ENCODE peak calls at places on chromosome 2, in eight cellular contexts. One of them, this sample, is unnamed.
A peak's percentile ranks its signal among the peaks of the same experiment; 100 is the strongest.

GRCh38 chr2:18496516-18496915 is 63.9 kb downstream of the RDH14 start:
- DNase-seq in K562: no peak
- DNase-seq in foreskin fibroblast: no peak
- DNase-seq in H1: no peak
- DNase-seq in A549: no peak
- DNase-seq in tibial nerve: no peak
- DNase-seq in cardiac muscle cell: no peak
- DNase-seq in thoracic aorta: no peak
- DNase-seq in this sample: no peak

GRCh38 chr2:233413529-233414272 is 59.4 kb downstream of the DGKD start:
- DNase-seq in cardiac muscle cell: peak; percentile 66
- DNase-seq in tibial nerve: no peak
- DNase-seq in K562: no peak
- DNase-seq in foreskin fibroblast: peak; percentile 79
- DNase-seq in thoracic aorta: peak; percentile 59
- DNase-seq in A549: peak; percentile 87
- DNase-seq in H1: peak; percentile 22
- DNase-seq in this sample: no peak

GRCh38 chr2:122927217-122927616 is 1097.9 kb upstream of the CNTNAP5 start:
- DNase-seq in A549: no peak
- DNase-seq in tibial nerve: no peak
- DNase-seq in foreskin fibroblast: no peak
- DNase-seq in cardiac muscle cell: peak; percentile 32
- DNase-seq in K562: no peak
- DNase-seq in H1: peak; percentile 54
- DNase-seq in thoracic aorta: no peak
- DNase-seq in this sample: no peak

GRCh38 chr2:140085674-140086073 is 1305.5 kb upstream of the NXPH2 start:
- DNase-seq in H1: no peak
- DNase-seq in K562: no peak
- DNase-seq in thoracic aorta: no peak
- DNase-seq in cardiac muscle cell: peak; percentile 11
- DNase-seq in A549: no peak
- DNase-seq in tibial nerve: no peak
- DNase-seq in foreskin fibroblast: no peak
- DNase-seq in this sample: no peak

GRCh38 chr2:71897145-71897495 is 250.5 kb downstream of the CYP26B1 start:
- DNase-seq in foreskin fibroblast: no peak
- DNase-seq in K562: no peak
- DNase-seq in thoracic aorta: no peak
- DNase-seq in A549: no peak
- DNase-seq in tibial nerve: no peak
- DNase-seq in H1: no peak
- DNase-seq in cardiac muscle cell: no peak
- DNase-seq in this sample: no peak

GRCh38 chr2:24489465-24489864 is 1.6 kb upstream of the NCOA1 start:
- DNase-seq in tibial nerve: no peak
- DNase-seq in thoracic aorta: no peak
- DNase-seq in cardiac muscle cell: no peak
- DNase-seq in H1: peak; percentile 51
- DNase-seq in foreskin fibroblast: no peak
- DNase-seq in A549: no peak
- DNase-seq in K562: peak; percentile 60
- DNase-seq in this sample: no peak

GRCh38 chr2:241300000-241300399 is 15.5 kb downstream of the HDLBP start:
- DNase-seq in thoracic aorta: no peak
- DNase-seq in A549: no peak
- DNase-seq in cardiac muscle cell: no peak
- DNase-seq in foreskin fibroblast: no peak
- DNase-seq in K562: peak; percentile 20
- DNase-seq in H1: no peak
- DNase-seq in tibial nerve: no peak
- DNase-seq in this sample: no peak

GRCh38 chr2:227623225-227623624 is 5.9 kb downstream of the SCYGR4 start:
- DNase-seq in H1: no peak
- DNase-seq in A549: no peak
- DNase-seq in tibial nerve: no peak
- DNase-seq in foreskin fibroblast: peak; percentile 37
- DNase-seq in K562: no peak
- DNase-seq in thoracic aorta: no peak
- DNase-seq in cardiac muscle cell: peak; percentile 76
- DNase-seq in this sample: peak; percentile 18

GRCh38 chr2:65940856-65941255 is 494.1 kb upstream of the MEIS1 start:
- DNase-seq in K562: no peak
- DNase-seq in A549: no peak
- DNase-seq in foreskin fibroblast: no peak
- DNase-seq in H1: no peak
- DNase-seq in tibial nerve: no peak
- DNase-seq in thoracic aorta: no peak
- DNase-seq in cardiac muscle cell: no peak
- DNase-seq in this sample: no peak

GRCh38 chr2:113977660-113978523 is 88.0 kb downstream of the ACTR3 start:
- DNase-seq in H1: no peak
- DNase-seq in K562: no peak
- DNase-seq in cardiac muscle cell: peak; percentile 68
- DNase-seq in tibial nerve: peak; percentile 45
- DNase-seq in thoracic aorta: no peak
- DNase-seq in foreskin fibroblast: peak; percentile 29
- DNase-seq in A549: no peak
- DNase-seq in this sample: no peak

GRCh38 chr2:191935247-191935646 is 88.4 kb upstream of the CAVIN2 start:
- DNase-seq in A549: no peak
- DNase-seq in tibial nerve: no peak
- DNase-seq in thoracic aorta: no peak
- DNase-seq in H1: no peak
- DNase-seq in foreskin fibroblast: no peak
- DNase-seq in cardiac muscle cell: no peak
- DNase-seq in K562: no peak
- DNase-seq in this sample: no peak

GRCh38 chr2:12059616-12060441 is 313.4 kb downstream of the LPIN1 start:
- DNase-seq in thoracic aorta: no peak
- DNase-seq in A549: no peak
- DNase-seq in H1: no peak
- DNase-seq in tibial nerve: no peak
- DNase-seq in cardiac muscle cell: peak; percentile 13
- DNase-seq in foreskin fibroblast: peak; percentile 23
- DNase-seq in K562: peak; percentile 65
- DNase-seq in this sample: no peak

GRCh38 chr2:30784682-30785081 is 22.6 kb downstream of the CAPN13 start:
- DNase-seq in thoracic aorta: no peak
- DNase-seq in foreskin fibroblast: no peak
- DNase-seq in tibial nerve: no peak
- DNase-seq in cardiac muscle cell: no peak
- DNase-seq in A549: no peak
- DNase-seq in K562: no peak
- DNase-seq in H1: peak; percentile 14
- DNase-seq in this sample: no peak

GRCh38 chr2:45881970-45882581 is 230.6 kb downstream of the PRKCE start:
- DNase-seq in cardiac muscle cell: no peak
- DNase-seq in H1: no peak
- DNase-seq in A549: no peak
- DNase-seq in thoracic aorta: no peak
- DNase-seq in K562: no peak
- DNase-seq in tibial nerve: no peak
- DNase-seq in foreskin fibroblast: no peak
- DNase-seq in this sample: no peak

GRCh38 chr2:45882707-45883106 is 231.2 kb downstream of the PRKCE start:
- DNase-seq in cardiac muscle cell: peak; percentile 76
- DNase-seq in foreskin fibroblast: no peak
- DNase-seq in tibial nerve: no peak
- DNase-seq in thoracic aorta: no peak
- DNase-seq in A549: no peak
- DNase-seq in K562: no peak
- DNase-seq in H1: no peak
- DNase-seq in this sample: no peak

GRCh38 chr2:45879936-45880335 is 228.5 kb downstream of the PRKCE start:
- DNase-seq in H1: no peak
- DNase-seq in cardiac muscle cell: no peak
- DNase-seq in tibial nerve: no peak
- DNase-seq in A549: no peak
- DNase-seq in thoracic aorta: no peak
- DNase-seq in foreskin fibroblast: no peak
- DNase-seq in K562: no peak
- DNase-seq in this sample: no peak

GRCh38 chr2:45876611-45877010 is 225.1 kb downstream of the PRKCE start:
- DNase-seq in cardiac muscle cell: no peak
- DNase-seq in K562: no peak
- DNase-seq in tibial nerve: no peak
- DNase-seq in H1: no peak
- DNase-seq in foreskin fibroblast: no peak
- DNase-seq in A549: no peak
- DNase-seq in thoracic aorta: no peak
- DNase-seq in this sample: no peak

DNA sequence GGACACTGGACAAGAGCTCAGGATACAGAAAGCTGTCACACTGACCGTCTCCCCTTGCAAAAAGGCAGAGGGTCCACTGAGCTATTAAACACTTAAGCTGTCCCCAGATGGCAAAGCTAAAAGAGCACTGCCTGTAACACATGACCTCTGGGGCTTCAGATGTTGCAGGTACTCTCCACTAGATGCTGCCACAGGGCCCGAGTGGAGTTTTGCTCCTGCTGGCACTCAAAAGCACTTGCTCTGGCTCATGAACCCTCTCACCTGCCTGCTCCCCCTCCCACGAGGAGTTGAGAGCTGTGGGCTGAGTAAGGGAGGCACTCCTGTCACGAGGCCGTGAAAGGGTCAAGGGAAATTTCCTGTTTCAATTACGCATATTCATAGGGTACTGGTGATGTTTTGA is 227.9 kb downstream of the PRKCE start:
- DNase-seq in foreskin fibroblast: no peak
- DNase-seq in tibial nerve: no peak
- DNase-seq in K562: no peak
- DNase-seq in H1: no peak
- DNase-seq in cardiac muscle cell: no peak
- DNase-seq in thoracic aorta: no peak
- DNase-seq in A549: no peak
- DNase-seq in this sample: no peak
- TF ChIP-seq CTCF in foreskin fibroblast: no peak
- TF ChIP-seq CTCF in tibial nerve: no peak
- TF ChIP-seq CTCF in K562: no peak
- TF ChIP-seq CTCF in H1: peak; percentile 26
- TF ChIP-seq CTCF in cardiac muscle cell: no peak
- TF ChIP-seq CTCF in thoracic aorta: no peak
- TF ChIP-seq CTCF in A549: no peak
- TF ChIP-seq CTCF in this sample: no peak

GRCh38 chr2:85600951-85601770 is 1.3 kb downstream of the TMEM150A start:
- DNase-seq in thoracic aorta: no peak
- DNase-seq in foreskin fibroblast: no peak
- DNase-seq in cardiac muscle cell: no peak
- DNase-seq in K562: no peak
- DNase-seq in A549: no peak
- DNase-seq in tibial nerve: no peak
- DNase-seq in H1: no peak
- DNase-seq in this sample: no peak
- H3K4me3 ChIP-seq in thoracic aorta: peak overlapping the region; percentile 80
- H3K4me3 ChIP-seq in foreskin fibroblast: peak overlapping the region; percentile 84
- H3K4me3 ChIP-seq in cardiac muscle cell: peak overlapping the region; percentile 89
- H3K4me3 ChIP-seq in K562: peak overlapping the region; percentile 79
- H3K4me3 ChIP-seq in A549: peak overlapping the region; percentile 66
- H3K4me3 ChIP-seq in tibial nerve: peak overlapping the region; percentile 57
- H3K4me3 ChIP-seq in H1: peak overlapping the region; percentile 62
- H3K4me3 ChIP-seq in this sample: peak overlapping the region; percentile 64

GRCh38 chr2:150872919-150873772 is 385.7 kb upstream of the RND3 start:
- DNase-seq in cardiac muscle cell: peak; percentile 52
- DNase-seq in tibial nerve: no peak
- DNase-seq in thoracic aorta: no peak
- DNase-seq in K562: no peak
- DNase-seq in H1: no peak
- DNase-seq in foreskin fibroblast: no peak
- DNase-seq in A549: no peak
- DNase-seq in this sample: peak; percentile 24
- TF ChIP-seq CTCF in cardiac muscle cell: no peak
- TF ChIP-seq CTCF in tibial nerve: no peak
- TF ChIP-seq CTCF in thoracic aorta: no peak
- TF ChIP-seq CTCF in K562: no peak
- TF ChIP-seq CTCF in H1: peak; percentile 6
- TF ChIP-seq CTCF in foreskin fibroblast: no peak
- TF ChIP-seq CTCF in A549: no peak
- TF ChIP-seq CTCF in this sample: no peak

DNA sequence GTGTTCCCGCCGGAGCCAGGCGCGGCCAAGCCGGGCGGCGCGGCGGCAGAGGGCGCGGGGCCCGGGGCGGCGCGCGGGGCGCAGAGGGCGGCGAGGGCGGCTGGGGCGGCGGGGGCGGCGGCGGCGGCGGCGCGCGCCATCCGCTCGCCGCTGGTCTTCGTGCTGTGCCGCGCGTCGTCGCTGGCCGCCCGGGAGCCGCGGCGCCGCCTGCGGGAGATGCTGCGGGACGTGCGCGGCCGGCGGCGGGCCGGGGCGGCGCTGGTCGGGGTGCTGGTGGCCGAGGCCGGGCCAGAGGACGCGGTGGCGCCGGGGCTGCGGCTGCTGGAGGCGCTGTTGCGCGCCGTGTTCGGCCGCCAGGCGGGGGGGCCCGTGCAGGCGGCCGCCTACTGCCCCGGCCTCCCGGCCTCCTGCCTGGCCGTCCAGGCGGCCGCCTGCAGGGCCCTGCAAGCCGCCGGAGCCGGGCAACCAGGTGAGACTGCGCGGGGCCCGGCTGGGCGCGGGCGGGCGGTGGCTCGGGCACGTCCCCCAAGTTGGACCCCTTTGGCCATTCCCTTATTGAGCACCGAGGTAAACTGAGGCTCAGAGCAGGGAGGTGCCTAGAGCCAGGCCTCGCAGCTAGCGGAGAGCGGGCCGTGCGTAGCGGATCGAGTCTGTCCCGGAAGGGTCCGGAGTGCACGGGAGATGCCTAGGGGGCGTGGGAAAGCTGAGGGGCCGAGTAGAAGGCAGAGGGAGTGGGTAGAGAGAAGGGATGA is 584 bp downstream of the C2orf72 start:
- DNase-seq in H1: peak; percentile 58
- DNase-seq in foreskin fibroblast: no peak
- DNase-seq in cardiac muscle cell: peak; percentile 6
- DNase-seq in K562: no peak
- DNase-seq in tibial nerve: no peak
- DNase-seq in thoracic aorta: no peak
- DNase-seq in A549: peak; percentile 31
- DNase-seq in this sample: no peak
- H3K4me3 ChIP-seq in H1: peak overlapping the region; percentile 33
- H3K4me3 ChIP-seq in foreskin fibroblast: no peak overlapping the region
- H3K4me3 ChIP-seq in cardiac muscle cell: peak overlapping the region; percentile 37
- H3K4me3 ChIP-seq in K562: no peak overlapping the region
- H3K4me3 ChIP-seq in tibial nerve: no peak overlapping the region
- H3K4me3 ChIP-seq in thoracic aorta: peak overlapping the region; percentile 48
- H3K4me3 ChIP-seq in A549: peak overlapping the region; percentile 57
- H3K4me3 ChIP-seq in this sample: no peak overlapping the region

GRCh38 chr2:52613064-52613463 is 1154.5 kb upstream of the CHAC2 start:
- DNase-seq in K562: no peak
- DNase-seq in thoracic aorta: no peak
- DNase-seq in H1: no peak
- DNase-seq in cardiac muscle cell: no peak
- DNase-seq in foreskin fibroblast: no peak
- DNase-seq in A549: no peak
- DNase-seq in tibial nerve: no peak
- DNase-seq in this sample: no peak
- TF ChIP-seq CTCF in K562: no peak
- TF ChIP-seq CTCF in thoracic aorta: no peak
- TF ChIP-seq CTCF in H1: peak; percentile 70
- TF ChIP-seq CTCF in cardiac muscle cell: no peak
- TF ChIP-seq CTCF in foreskin fibroblast: no peak
- TF ChIP-seq CTCF in A549: no peak
- TF ChIP-seq CTCF in tibial nerve: no peak
- TF ChIP-seq CTCF in this sample: no peak